ENCODE peak calls at places on chromosomes 4 and X, in ten cellular contexts. R is activated T-helper 9 cell treated with anti-CD3 and anti-CD28 coated beads, Interleukin-2, amount 50 U/mL, for 16 hours; I is HepG2; C is stimulated activated CD8-positive, alpha-beta memory T cell treated with anti-CD3 and anti-CD28 coated beads, Interleukin-4, amount 100 ng/mL, for 48 hours; E is osteocyte; K is activated gamma-delta T cell; T is GM23248; D is right cardiac atrium; X is NCI-H1417; G is SJCRH30. Q is an unnamed sample.
A peak's percentile ranks its signal among the peaks of the same experiment; 100 is the strongest.

GRCh38 chr4:184253072-184253420 is 35.4 kb upstream of the ENPP6 start:
- DNase-seq in X (no peak), I (no peak), C (no peak), E (no peak), R (no peak), T (no peak), G (no peak), D (peak; percentile 46), K (no peak), Q (no peak)

GRCh38 chrX:133881011-133881410 is 104.4 kb downstream of the GPC3 start:
- DNase-seq in E (no peak), T (no peak), D (no peak), X (no peak), R (no peak), G (peak; percentile 85), I (no peak), K (no peak), C (no peak), Q (no peak)

GRCh38 chr4:141132689-141133145 is 552 bp downstream of the RNF150 start:
- DNase-seq in G (peak; percentile 62), K (no peak), D (peak; percentile 76), I (no peak), T (peak; percentile 72), X (peak; percentile 17), E (peak; percentile 88), C (no peak), R (no peak), Q (no peak)

GRCh38 chr4:152479428-152480026 is 56.4 kb downstream of the FBXW7 start:
- DNase-seq in E (no peak), C (no peak), R (no peak), K (no peak), I (no peak), D (no peak), G (no peak), X (no peak), T (peak; percentile 10), Q (no peak)

GRCh38 chrX:41958861-41959260 is 35.5 kb upstream of the CASK start:
- DNase-seq in R (no peak), E (no peak), I (no peak), K (no peak), X (no peak), C (no peak), G (no peak), T (no peak), D (no peak), Q (no peak)

GRCh38 chr4:166816901-166817300 is 417.4 kb downstream of the SPOCK3 start:
- DNase-seq in X (no peak), E (no peak), C (no peak), D (no peak), G (no peak), K (no peak), T (no peak), I (no peak), R (no peak), Q (no peak)

GRCh38 chr4:56505269-56506109 is at the start of gene ARL9:
- DNase-seq in C (peak; percentile 65), R (peak; percentile 46), G (no peak), E (peak; percentile 87), X (peak; percentile 86), I (no peak), D (peak; percentile 74), K (peak; percentile 48), T (peak; percentile 85), Q (peak; percentile 43)

GRCh38 chr4:532588-533317 is 33.7 kb downstream of the PIGG start:
- DNase-seq in C (no peak), D (no peak), I (no peak), G (no peak), E (peak; percentile 75), K (no peak), T (peak; percentile 20), X (no peak), R (no peak), Q (no peak)